ENCODE peak calls at places on chromosome 1, in nine cellular contexts. B, V, L, C, E, I, U, Y and H are unnamed samples.

GRCh38 chr1:77024500-77024899 is 157.2 kb downstream of the ST6GALNAC5 start:
- DNase-seq in L (peak; percentile 0), B (no peak), Y (no peak), I (no peak), C (no peak), V (no peak), E (no peak), U (no peak), H (no peak)

GRCh38 chr1:98766241-98766640 is 104.7 kb downstream of the SNX7 start:
- DNase-seq in B (no peak), L (no peak), I (no peak), U (no peak), C (no peak), E (no peak), Y (no peak), V (no peak), H (no peak)

GRCh38 chr1:209884665-209885117 is 53.3 kb upstream of the SYT14 start:
- DNase-seq in Y (no peak), V (no peak), L (peak; percentile 98), E (peak; percentile 87), U (no peak), B (peak; percentile 97), C (peak; percentile 79), I (no peak), H (peak; percentile 99)

GRCh38 chr1:169367096-169367685 is 406 bp downstream of the NME7 start:
- DNase-seq in Y (no peak), E (no peak), I (peak; percentile 17), B (no peak), C (no peak), U (peak; percentile 2), L (no peak), V (no peak), H (no peak)

GRCh38 chr1:109482796-109483638 is 688 bp upstream of the ATXN7L2 start:
- DNase-seq in B (no peak), U (peak; percentile 80), C (no peak), L (no peak), I (peak; percentile 75), V (no peak), Y (no peak), E (no peak), H (no peak)

GRCh38 chr1:228333739-228334115 is 72.9 kb downstream of the TRIM11 start:
- DNase-seq in V (no peak), I (no peak), U (no peak), C (no peak), Y (peak; percentile 34), E (no peak), L (no peak), B (no peak), H (no peak)

GRCh38 chr1:115201598-115201997 is 112.3 kb upstream of the TSPAN2 start:
- DNase-seq in C (no peak), Y (no peak), I (no peak), V (no peak), B (no peak), L (no peak), U (no peak), E (no peak), H (no peak)

GRCh38 chr1:200184196-200184595 is 156.7 kb downstream of the NR5A2 start:
- DNase-seq in L (peak; percentile 90), Y (peak; percentile 84), U (no peak), I (no peak), B (peak; percentile 88), V (peak; percentile 69), C (peak; percentile 88), E (peak; percentile 96), H (peak; percentile 99)

GRCh38 chr1:169550294-169550693 is 36.0 kb downstream of the F5 start:
- DNase-seq in V (no peak), C (no peak), U (peak; percentile 51), B (peak; percentile 69), L (peak; percentile 42), E (no peak), I (no peak), Y (no peak), H (peak; percentile 60)

GRCh38 chr1:17909634-17910033 is 154.5 kb downstream of the ACTL8 start:
- DNase-seq in V (no peak), C (no peak), L (peak; percentile 33), I (no peak), B (peak; percentile 21), Y (no peak), U (peak; percentile 64), E (no peak), H (no peak)
- TF ChIP-seq CTCF in V (no peak), C (no peak), L (peak; percentile 56), I (no peak), B (peak; percentile 61), Y (no peak), U (peak; percentile 68), E (no peak), H (no peak)

GRCh38 chr1:245166471-245166885 is 11.7 kb downstream of the KIF26B start:
- DNase-seq in U (no peak), Y (no peak), B (peak; percentile 43), I (no peak), V (no peak), L (peak; percentile 50), C (no peak), E (peak; percentile 15), H (no peak)
- H3K4me3 ChIP-seq in U (no peak overlapping the region), Y (peak overlapping the region; percentile 24), B (peak overlapping the region; percentile 19), I (no peak overlapping the region), V (peak overlapping the region; percentile 12), L (peak overlapping the region; percentile 56), C (peak overlapping the region; percentile 8), E (no peak overlapping the region), H (no peak overlapping the region)

DNA sequence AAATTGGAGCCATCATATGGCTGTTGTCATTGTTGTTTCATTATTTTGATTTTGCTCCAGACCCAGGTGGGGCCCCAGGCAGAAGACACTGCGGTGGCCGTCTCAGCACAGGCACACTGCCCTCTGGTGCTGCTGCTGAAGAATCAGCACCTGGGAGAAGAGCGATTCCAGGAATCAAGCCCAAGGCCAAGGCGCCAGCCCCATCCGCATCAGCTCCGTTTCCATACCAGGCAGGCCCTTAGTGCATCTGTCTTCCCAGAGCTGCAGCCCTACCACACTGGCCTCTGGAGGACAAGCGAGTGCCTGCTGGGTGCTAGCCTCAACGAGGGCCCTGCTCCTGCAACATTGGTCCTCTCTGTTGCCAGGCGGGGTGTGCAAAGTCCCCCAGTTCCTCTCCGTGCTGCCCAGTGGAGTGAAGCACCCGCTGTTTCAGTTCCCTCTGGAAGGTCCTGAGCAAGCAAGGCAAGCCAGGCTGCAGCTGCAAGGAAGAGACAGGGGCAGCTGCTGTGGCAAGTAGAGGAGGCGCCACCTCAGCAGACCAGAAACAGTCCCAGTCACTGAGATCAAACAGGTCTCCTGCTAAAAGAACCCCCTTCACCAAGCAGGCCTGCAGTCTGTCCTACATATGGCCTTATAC is 5.2 kb downstream of the GRIK3 start:
- DNase-seq in C (no peak), L (no peak), B (no peak), V (no peak), U (no peak), I (no peak), E (no peak), Y (no peak), H (no peak)
- TF ChIP-seq CTCF in C (no peak), L (no peak), B (no peak), V (no peak), U (peak; percentile 30), I (no peak), E (no peak), Y (no peak), H (no peak)

GRCh38 chr1:154352245-154352580 is 26.9 kb downstream of the ATP8B2 start:
- DNase-seq in L (no peak), I (no peak), U (peak; percentile 24), B (no peak), E (no peak), C (no peak), V (no peak), Y (no peak), H (no peak)
- H3K4me3 ChIP-seq in L (peak overlapping the region; percentile 51), I (peak overlapping the region; percentile 32), U (peak overlapping the region; percentile 48), B (peak overlapping the region; percentile 30), E (peak overlapping the region; percentile 18), C (peak overlapping the region; percentile 46), V (peak overlapping the region; percentile 33), Y (peak overlapping the region; percentile 52), H (peak overlapping the region; percentile 7)

DNA sequence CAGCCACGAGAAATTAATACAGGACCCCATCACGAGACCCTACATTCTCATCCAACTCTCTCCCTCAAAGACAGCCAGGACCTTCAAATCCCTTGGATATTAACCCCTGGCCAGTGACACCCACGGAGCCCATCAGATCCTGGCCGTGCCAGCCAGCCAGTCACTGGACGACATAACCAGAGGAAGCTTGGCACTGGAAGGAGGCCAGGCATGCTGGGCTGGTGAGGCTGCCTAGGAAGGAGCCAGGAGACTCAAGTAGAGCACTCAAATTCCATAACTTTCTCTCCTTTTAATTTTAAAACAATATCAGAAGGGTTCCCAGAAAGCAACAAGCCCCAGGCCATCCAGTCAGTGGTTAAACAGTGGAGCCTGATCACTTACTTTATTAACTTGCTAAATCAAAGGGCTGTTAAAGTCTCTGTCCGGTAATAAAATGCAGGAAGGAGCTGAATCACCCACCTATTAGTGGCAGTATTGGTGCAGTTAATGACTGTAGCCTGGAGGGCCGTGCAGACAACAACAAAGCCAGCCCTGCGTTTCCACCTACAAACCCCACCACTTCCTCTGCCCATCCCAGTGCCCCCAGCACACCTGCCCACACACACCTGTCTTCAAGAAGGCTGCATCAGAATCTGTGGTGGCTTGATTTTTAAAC is 78.0 kb downstream of the HIVEP3 start:
- DNase-seq in C (no peak), L (no peak), Y (no peak), U (no peak), E (peak; percentile 39), V (peak; percentile 46), I (no peak), B (no peak), H (peak; percentile 20)
- TF ChIP-seq CTCF in C (no peak), L (no peak), Y (no peak), U (no peak), E (no peak), V (no peak), I (no peak), B (no peak), H (no peak)

DNA sequence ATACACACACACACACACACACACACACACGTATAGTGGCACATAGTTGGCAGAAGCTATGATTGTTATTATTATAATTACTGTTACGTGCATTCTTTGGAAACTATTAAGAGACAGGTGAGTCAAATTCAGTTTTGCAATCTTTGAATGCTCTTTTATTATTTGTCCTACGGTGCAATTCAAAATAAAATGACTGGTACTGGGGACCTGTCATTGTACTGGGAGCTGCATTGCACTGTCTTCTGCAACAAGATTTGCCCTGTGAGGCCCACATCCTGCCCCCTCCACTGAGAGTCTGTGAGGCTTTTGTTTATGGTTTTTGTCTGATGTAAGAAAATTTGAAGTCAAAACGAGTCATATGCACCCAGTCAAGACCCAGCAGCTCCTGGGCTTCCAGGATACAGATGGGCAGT is 1.9 kb downstream of the LY9 start:
- DNase-seq in V (no peak), L (no peak), C (no peak), U (no peak), B (no peak), Y (no peak), I (no peak), E (no peak), H (peak; percentile 82)
- H3K4me3 ChIP-seq in V (no peak overlapping the region), L (no peak overlapping the region), C (no peak overlapping the region), U (no peak overlapping the region), B (no peak overlapping the region), Y (no peak overlapping the region), I (no peak overlapping the region), E (no peak overlapping the region), H (no peak overlapping the region)

DNA sequence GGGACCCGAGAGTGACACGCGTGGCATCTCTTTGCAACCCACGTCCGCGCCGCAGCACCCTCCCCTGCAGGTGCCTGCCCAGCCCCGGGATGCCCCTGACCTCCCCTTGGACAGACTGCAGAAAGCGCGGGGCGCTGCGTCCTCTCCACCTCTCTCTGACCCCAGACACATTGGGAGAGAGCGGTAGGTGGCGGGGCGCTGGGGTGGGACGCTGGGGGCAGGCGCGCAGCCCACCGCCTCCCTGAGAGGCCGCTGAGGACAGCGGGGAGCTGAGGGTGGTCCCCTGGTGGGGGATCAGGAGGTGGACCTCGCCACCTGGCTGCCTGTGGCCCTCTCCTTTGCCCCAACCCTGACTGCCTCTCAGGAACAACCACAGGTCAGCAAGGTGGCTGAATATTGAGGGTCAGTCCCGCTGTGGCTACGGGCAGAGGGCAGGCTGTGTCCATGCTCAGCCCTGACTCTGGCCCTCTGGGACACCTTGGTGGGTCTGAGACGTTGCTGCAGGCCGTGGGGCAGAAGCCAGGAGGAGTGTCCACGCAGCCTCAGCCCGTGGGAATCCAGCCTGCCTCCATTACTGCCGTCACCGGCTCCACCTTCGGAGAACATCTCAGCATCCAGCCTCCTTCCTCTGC is 761 bp upstream of the UBE2J2 start:
- DNase-seq in B (no peak), V (no peak), I (no peak), E (no peak), U (no peak), C (no peak), Y (peak; percentile 66), L (no peak), H (no peak)
- TF ChIP-seq CTCF in B (no peak), V (no peak), I (no peak), E (no peak), U (no peak), C (no peak), Y (no peak), L (no peak), H (no peak)